ENCODE peak calls at places on chromosomes 13 and 19, in five cellular contexts. E is T-cell; B is T-helper 17 cell; P is foreskin fibroblast; D is stimulated activated CD8-positive, alpha-beta memory T cell treated with anti-CD3 and anti-CD28 coated beads, Interleukin-7, amount 100 ng/mL, for 1 hour. K is an unnamed sample.

GRCh38 chr19:42555801-42556200 is 27.5 kb upstream of the CEACAM1 start:
- DNase-seq in B (no peak), P (no peak), E (no peak), D (no peak), K (no peak)

GRCh38 chr13:39417131-39417530 is 185.9 kb downstream of the LHFPL6 start:
- DNase-seq in B (no peak), E (no peak), P (no peak), D (no peak), K (no peak)

GRCh38 chr19:35592226-35592625 is 6.3 kb downstream of the PMIS2 start:
- DNase-seq in P (peak; percentile 18), B (no peak), E (no peak), D (no peak), K (peak; percentile 72)

GRCh38 chr13:113145496-113145895 is 13.0 kb upstream of the PROZ start:
- DNase-seq in B (no peak), E (no peak), D (no peak), P (no peak), K (no peak)

GRCh38 chr13:52010890-52011689 is at the start of gene ATP7B:
- DNase-seq in P (peak; percentile 10), D (no peak), B (no peak), E (no peak), K (peak; percentile 39)

GRCh38 chr13:49586717-49587116 is 1.4 kb upstream of the RCBTB1 start:
- DNase-seq in B (no peak), P (no peak), D (no peak), E (no peak), K (no peak)

GRCh38 chr19:10694706-10695105 is 6.5 kb upstream of the QTRT1 start:
- DNase-seq in B (no peak), E (no peak), D (no peak), P (no peak), K (no peak)

GRCh38 chr13:80664930-80665329 is 324.0 kb upstream of the SPRY2 start:
- DNase-seq in D (no peak), E (no peak), B (no peak), P (no peak), K (no peak)

GRCh38 chr19:13995017-13995728 is 10.9 kb downstream of the RFX1 start:
- DNase-seq in B (no peak), P (peak; percentile 79), E (no peak), D (no peak), K (peak; percentile 5)

GRCh38 chr13:62209539-62209938 is 793.9 kb upstream of the PCDH20 start:
- DNase-seq in P (no peak), E (no peak), B (no peak), D (no peak), K (peak; percentile 26)

GRCh38 chr19:9313756-9314155 is 4.1 kb upstream of the ZNF699 start:
- DNase-seq in B (no peak), E (no peak), D (no peak), P (no peak), K (no peak)

GRCh38 chr19:2361259-2362038 is 1.4 kb downstream of the TMPRSS9 start:
- DNase-seq in P (no peak), B (no peak), E (no peak), D (no peak), K (no peak)

GRCh38 chr19:51094696-51095279 is 12.1 kb upstream of the KLK14 start:
- DNase-seq in E (peak; percentile 21), B (no peak), D (no peak), P (no peak), K (peak; percentile 71)

GRCh38 chr13:100365678-100366077 is 222.9 kb downstream of the GGACT start:
- DNase-seq in D (no peak), B (no peak), E (no peak), P (no peak), K (no peak)

GRCh38 chr19:46848389-46848788 is 2.3 kb downstream of the AP2S1 start:
- DNase-seq in P (no peak), B (no peak), D (no peak), E (no peak), K (no peak)

GRCh38 chr13:60274664-60275063 is 110.9 kb upstream of the DIAPH3 start:
- DNase-seq in P (no peak), B (no peak), D (no peak), E (no peak), K (no peak)

GRCh38 chr13:100789481-100789880 is 114.9 kb upstream of the TMTC4 start:
- DNase-seq in D (no peak), B (no peak), E (no peak), P (peak; percentile 23), K (no peak)

GRCh38 chr13:110397445-110397844 is 90.4 kb downstream of the COL4A2 start:
- DNase-seq in D (no peak), E (no peak), B (no peak), P (peak; percentile 63), K (no peak)

GRCh38 chr19:35446194-35446593 is 1.9 kb upstream of the FFAR2 start:
- DNase-seq in P (no peak), D (no peak), B (no peak), E (peak; percentile 21), K (peak; percentile 71)

GRCh38 chr13:19605161-19605955 is 28.1 kb upstream of the MPHOSPH8 start:
- DNase-seq in E (no peak), B (no peak), D (no peak), P (no peak), K (no peak)

GRCh38 chr19:36257512-36257876 is 42.6 kb downstream of the ZNF146 start:
- DNase-seq in P (no peak), D (no peak), E (no peak), B (no peak), K (no peak)

GRCh38 chr13:46184277-46184699 is 2.3 kb upstream of the LCP1 start:
- DNase-seq in P (no peak), D (peak; percentile 64), B (peak; percentile 47), E (peak; percentile 65), K (peak; percentile 53)

GRCh38 chr19:46631481-46631880 is 4.5 kb downstream of the GNG8 start:
- DNase-seq in D (no peak), B (no peak), E (no peak), P (no peak), K (no peak)

GRCh38 chr13:92487238-92487637 is 739.4 kb upstream of the GPC6 start:
- DNase-seq in P (no peak), D (no peak), B (no peak), E (no peak), K (no peak)

GRCh38 chr19:5578094-5578846 is 10.5 kb upstream of the TINCR start:
- DNase-seq in B (peak; percentile 72), P (peak; percentile 50), D (peak; percentile 53), E (peak; percentile 64), K (peak; percentile 92)

GRCh38 chr13:51632643-51633357 is 48.5 kb downstream of the WDFY2 start:
- DNase-seq in D (no peak), E (no peak), B (no peak), P (no peak), K (no peak)

GRCh38 chr13:23810842-23811241 is 78.4 kb downstream of the MIPEP start:
- DNase-seq in E (no peak), P (no peak), D (no peak), B (no peak), K (peak; percentile 27)

GRCh38 chr13:98370261-98370660 is 193.2 kb upstream of the RNF113B start:
- DNase-seq in B (no peak), D (no peak), E (no peak), P (no peak), K (no peak)

GRCh38 chr19:2479556-2480194 is 3.7 kb downstream of the GADD45B start:
- DNase-seq in E (no peak), D (no peak), P (no peak), B (no peak), K (no peak)

GRCh38 chr19:12788682-12789097 is 2.6 kb upstream of the JUNB start:
- DNase-seq in D (no peak), E (peak; percentile 33), P (peak; percentile 66), B (peak; percentile 52), K (peak; percentile 89)